ENCODE peak calls at places on chromosomes 12 and 14, in five cellular contexts. One of them, this sample, is unnamed.

GRCh38 chr14:65431245-65431644 is 18.7 kb downstream of the FUT8 start:
- DNase-seq in HEK293T: no peak
- DNase-seq in GM12878: no peak
- DNase-seq in NT2/D1: no peak
- DNase-seq in HepG2: no peak
- DNase-seq in this sample: no peak

GRCh38 chr14:35384386-35385041 is 20.0 kb downstream of the NFKBIA start:
- DNase-seq in HEK293T: no peak
- DNase-seq in GM12878: no peak
- DNase-seq in NT2/D1: no peak
- DNase-seq in HepG2: peak; percentile 68
- DNase-seq in this sample: no peak

GRCh38 chr14:49959822-49960408 is 67.0 kb downstream of the ARF6 start:
- DNase-seq in HEK293T: no peak
- DNase-seq in GM12878: peak; percentile 76
- DNase-seq in NT2/D1: no peak
- DNase-seq in HepG2: no peak
- DNase-seq in this sample: no peak

GRCh38 chr12:89984846-89985245 is 276.2 kb upstream of the ATP2B1 start:
- DNase-seq in HEK293T: no peak
- DNase-seq in GM12878: no peak
- DNase-seq in NT2/D1: no peak
- DNase-seq in HepG2: no peak
- DNase-seq in this sample: no peak

GRCh38 chr12:119699199-119699765 is 31.3 kb downstream of the PRKAB1 start:
- DNase-seq in HEK293T: no peak
- DNase-seq in GM12878: no peak
- DNase-seq in NT2/D1: no peak
- DNase-seq in HepG2: no peak
- DNase-seq in this sample: no peak

GRCh38 chr12:60191676-60192359 is 596.0 kb downstream of the SLC16A7 start:
- DNase-seq in HEK293T: no peak
- DNase-seq in GM12878: no peak
- DNase-seq in NT2/D1: no peak
- DNase-seq in HepG2: no peak
- DNase-seq in this sample: no peak

GRCh38 chr12:132453361-132454133 is 36.4 kb upstream of the FBRSL1 start:
- DNase-seq in HEK293T: no peak
- DNase-seq in GM12878: no peak
- DNase-seq in NT2/D1: no peak
- DNase-seq in HepG2: no peak
- DNase-seq in this sample: no peak

GRCh38 chr14:51817326-51817725 is 43.1 kb upstream of the GNG2 start:
- DNase-seq in HEK293T: no peak
- DNase-seq in GM12878: no peak
- DNase-seq in NT2/D1: no peak
- DNase-seq in HepG2: no peak
- DNase-seq in this sample: no peak

GRCh38 chr12:131208425-131208824 is 254.7 kb downstream of the ADGRD1 start:
- DNase-seq in HEK293T: no peak
- DNase-seq in GM12878: no peak
- DNase-seq in NT2/D1: no peak
- DNase-seq in HepG2: no peak
- DNase-seq in this sample: no peak

GRCh38 chr12:81329088-81329487 is 251.2 kb downstream of the ACSS3 start:
- DNase-seq in HEK293T: peak; percentile 30
- DNase-seq in GM12878: no peak
- DNase-seq in NT2/D1: peak; percentile 30
- DNase-seq in HepG2: peak; percentile 42
- DNase-seq in this sample: peak; percentile 15

GRCh38 chr14:44149597-44149996 is 357.5 kb downstream of the FSCB start:
- DNase-seq in HEK293T: peak; percentile 44
- DNase-seq in GM12878: no peak
- DNase-seq in NT2/D1: peak; percentile 56
- DNase-seq in HepG2: peak; percentile 55
- DNase-seq in this sample: peak; percentile 74

GRCh38 chr14:75459099-75459741 is 31.4 kb downstream of the JDP2 start:
- DNase-seq in HEK293T: no peak
- DNase-seq in GM12878: no peak
- DNase-seq in NT2/D1: no peak
- DNase-seq in HepG2: no peak
- DNase-seq in this sample: no peak

GRCh38 chr14:31256534-31257243 is 49.1 kb upstream of the HECTD1 start:
- DNase-seq in HEK293T: no peak
- DNase-seq in GM12878: no peak
- DNase-seq in NT2/D1: no peak
- DNase-seq in HepG2: no peak
- DNase-seq in this sample: no peak

GRCh38 chr12:90977224-90977623 is 22.2 kb upstream of the CCER1 start:
- DNase-seq in HEK293T: no peak
- DNase-seq in GM12878: no peak
- DNase-seq in NT2/D1: no peak
- DNase-seq in HepG2: no peak
- DNase-seq in this sample: no peak

GRCh38 chr12:120144215-120144614 is 27.7 kb upstream of the RAB35 start:
- DNase-seq in HEK293T: no peak
- DNase-seq in GM12878: no peak
- DNase-seq in NT2/D1: no peak
- DNase-seq in HepG2: no peak
- DNase-seq in this sample: no peak

GRCh38 chr14:92753250-92753649 is 4.8 kb upstream of the LGMN start:
- DNase-seq in HEK293T: no peak
- DNase-seq in GM12878: no peak
- DNase-seq in NT2/D1: no peak
- DNase-seq in HepG2: no peak
- DNase-seq in this sample: no peak

GRCh38 chr14:39847191-39847590 is 415.0 kb upstream of the FBXO33 start:
- DNase-seq in HEK293T: no peak
- DNase-seq in GM12878: no peak
- DNase-seq in NT2/D1: no peak
- DNase-seq in HepG2: no peak
- DNase-seq in this sample: no peak

GRCh38 chr14:51939211-51939705 is 50.1 kb upstream of the RTRAF start:
- DNase-seq in HEK293T: no peak
- DNase-seq in GM12878: no peak
- DNase-seq in NT2/D1: no peak
- DNase-seq in HepG2: no peak
- DNase-seq in this sample: no peak

GRCh38 chr12:7542813-7543212 is 39.2 kb upstream of the CD163 start:
- DNase-seq in HEK293T: no peak
- DNase-seq in GM12878: no peak
- DNase-seq in NT2/D1: no peak
- DNase-seq in HepG2: no peak
- DNase-seq in this sample: no peak

GRCh38 chr12:30827406-30828055 is 72.8 kb upstream of the CAPRIN2 start:
- DNase-seq in HEK293T: no peak
- DNase-seq in GM12878: no peak
- DNase-seq in NT2/D1: no peak
- DNase-seq in HepG2: no peak
- DNase-seq in this sample: peak; percentile 24

GRCh38 chr12:6639151-6639773 is 3.5 kb upstream of the LPAR5 start:
- DNase-seq in HEK293T: no peak
- DNase-seq in GM12878: no peak
- DNase-seq in NT2/D1: no peak
- DNase-seq in HepG2: no peak
- DNase-seq in this sample: no peak

GRCh38 chr14:90759370-90760054 is 56.7 kb downstream of the TTC7B start:
- DNase-seq in HEK293T: no peak
- DNase-seq in GM12878: no peak
- DNase-seq in NT2/D1: no peak
- DNase-seq in HepG2: no peak
- DNase-seq in this sample: peak; percentile 36

GRCh38 chr14:98949506-98950135 is 322.4 kb downstream of the BCL11B start:
- DNase-seq in HEK293T: no peak
- DNase-seq in GM12878: no peak
- DNase-seq in NT2/D1: no peak
- DNase-seq in HepG2: no peak
- DNase-seq in this sample: no peak

GRCh38 chr14:75978249-75978731 is 3.5 kb downstream of the TGFB3 start:
- DNase-seq in HEK293T: no peak
- DNase-seq in GM12878: no peak
- DNase-seq in NT2/D1: no peak
- DNase-seq in HepG2: no peak
- DNase-seq in this sample: no peak

GRCh38 chr14:24051789-24052655 is at the start of gene CARMIL3:
- DNase-seq in HEK293T: peak; percentile 77
- DNase-seq in GM12878: no peak
- DNase-seq in NT2/D1: no peak
- DNase-seq in HepG2: peak; percentile 56
- DNase-seq in this sample: no peak

GRCh38 chr14:66206554-66206953 is 279.6 kb upstream of the CCDC196 start:
- DNase-seq in HEK293T: no peak
- DNase-seq in GM12878: no peak
- DNase-seq in NT2/D1: no peak
- DNase-seq in HepG2: no peak
- DNase-seq in this sample: no peak

DNA sequence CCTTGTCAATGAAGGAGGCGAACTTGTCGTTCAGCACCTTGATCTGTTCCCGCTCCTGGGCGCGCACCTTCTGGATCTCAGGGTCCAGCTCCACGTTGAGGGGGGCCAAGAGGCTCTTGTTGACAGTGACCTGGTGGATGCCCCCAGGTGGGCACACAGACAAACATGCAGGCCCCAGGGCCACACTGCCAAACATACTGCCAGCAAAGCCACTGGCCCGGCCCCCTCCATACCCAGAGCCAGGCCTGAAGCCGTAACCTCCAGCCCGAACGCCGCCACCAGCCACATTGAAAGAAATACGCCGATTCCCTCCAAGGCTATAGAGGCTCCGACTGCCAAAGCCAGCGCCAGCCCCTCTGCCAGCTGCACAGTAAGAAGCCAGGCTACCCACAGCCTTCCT is 337 bp downstream of the KRT74 start:
- DNase-seq in HEK293T: no peak
- DNase-seq in GM12878: no peak
- DNase-seq in NT2/D1: no peak
- DNase-seq in HepG2: no peak
- DNase-seq in this sample: no peak
- TF ChIP-seq SUZ12 in HEK293T: no peak
- TF ChIP-seq SUZ12 in GM12878: no peak
- TF ChIP-seq SUZ12 in NT2/D1: no peak
- TF ChIP-seq SUZ12 in HepG2: no peak
- TF ChIP-seq SUZ12 in this sample: no peak

GRCh38 chr14:86774916-86775315 is 1218.1 kb downstream of the GALC start:
- DNase-seq in HEK293T: no peak
- DNase-seq in GM12878: no peak
- DNase-seq in NT2/D1: no peak
- DNase-seq in HepG2: no peak
- DNase-seq in this sample: no peak

GRCh38 chr14:86780461-86780860 is 1212.5 kb downstream of the GALC start:
- DNase-seq in HEK293T: no peak
- DNase-seq in GM12878: no peak
- DNase-seq in NT2/D1: no peak
- DNase-seq in HepG2: no peak
- DNase-seq in this sample: no peak

GRCh38 chr14:86779416-86779815 is 1213.6 kb downstream of the GALC start:
- DNase-seq in HEK293T: no peak
- DNase-seq in GM12878: no peak
- DNase-seq in NT2/D1: no peak
- DNase-seq in HepG2: no peak
- DNase-seq in this sample: no peak

GRCh38 chr14:86781111-86781510 is 1211.9 kb downstream of the GALC start:
- DNase-seq in HEK293T: no peak
- DNase-seq in GM12878: no peak
- DNase-seq in NT2/D1: no peak
- DNase-seq in HepG2: peak; percentile 35
- DNase-seq in this sample: no peak

DNA sequence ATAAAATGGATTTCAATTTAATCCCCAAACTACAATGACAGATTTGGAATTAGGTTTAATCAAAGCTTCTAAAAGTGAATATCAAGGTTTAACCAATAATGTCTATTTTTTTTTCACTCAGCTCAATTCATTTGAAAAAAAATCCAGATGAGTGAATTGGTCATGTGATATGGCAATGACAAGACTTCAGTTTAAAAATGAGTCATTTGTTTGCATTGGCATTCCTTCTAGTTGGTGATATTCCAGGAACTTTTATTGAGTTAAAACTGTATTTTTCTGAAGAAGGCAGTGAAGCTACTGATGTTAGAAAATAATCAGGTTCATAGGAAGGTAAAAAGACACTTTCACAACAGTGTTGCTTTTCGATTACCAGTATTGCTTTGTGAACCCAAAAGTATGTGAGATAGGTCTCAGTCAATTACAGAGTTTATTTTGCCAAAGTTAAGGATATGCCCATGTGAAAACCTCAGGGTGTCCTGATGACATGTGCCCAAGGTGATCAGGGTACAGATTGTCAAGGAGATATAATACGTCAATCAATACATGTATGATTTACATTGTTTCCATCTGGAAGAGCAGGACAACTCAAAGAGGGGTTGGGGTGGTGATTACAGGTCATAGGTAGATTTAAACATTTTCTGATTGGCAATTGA is 1214.9 kb downstream of the GALC start:
- DNase-seq in HEK293T: no peak
- DNase-seq in GM12878: no peak
- DNase-seq in NT2/D1: no peak
- DNase-seq in HepG2: peak; percentile 60
- DNase-seq in this sample: no peak
- TF ChIP-seq SUZ12 in HEK293T: no peak
- TF ChIP-seq SUZ12 in GM12878: no peak
- TF ChIP-seq SUZ12 in NT2/D1: no peak
- TF ChIP-seq SUZ12 in HepG2: no peak
- TF ChIP-seq SUZ12 in this sample: no peak

DNA sequence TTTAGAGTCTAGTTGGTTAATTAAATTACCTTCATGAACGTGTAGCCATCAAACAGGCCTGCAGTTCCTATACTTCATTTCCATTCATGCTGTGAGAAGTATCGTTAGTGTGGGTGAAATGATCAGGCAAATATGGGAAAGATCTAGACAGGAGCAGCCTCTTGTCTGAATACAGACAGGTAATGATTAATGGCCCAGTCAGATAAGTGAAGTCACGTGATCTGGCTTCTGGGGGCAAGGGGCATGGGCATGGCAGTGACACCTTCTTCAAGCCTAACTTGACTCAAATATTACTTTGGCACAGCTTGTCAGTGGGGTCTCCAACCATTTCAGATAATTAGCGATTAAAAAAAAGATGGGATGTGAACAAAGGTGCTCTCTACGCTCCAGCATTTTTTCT is 17.9 kb downstream of the GUCY2C start:
- DNase-seq in HEK293T: no peak
- DNase-seq in GM12878: no peak
- DNase-seq in NT2/D1: no peak
- DNase-seq in HepG2: no peak
- DNase-seq in this sample: no peak
- TF ChIP-seq SUZ12 in HEK293T: no peak
- TF ChIP-seq SUZ12 in GM12878: no peak
- TF ChIP-seq SUZ12 in NT2/D1: no peak
- TF ChIP-seq SUZ12 in HepG2: no peak
- TF ChIP-seq SUZ12 in this sample: no peak

DNA sequence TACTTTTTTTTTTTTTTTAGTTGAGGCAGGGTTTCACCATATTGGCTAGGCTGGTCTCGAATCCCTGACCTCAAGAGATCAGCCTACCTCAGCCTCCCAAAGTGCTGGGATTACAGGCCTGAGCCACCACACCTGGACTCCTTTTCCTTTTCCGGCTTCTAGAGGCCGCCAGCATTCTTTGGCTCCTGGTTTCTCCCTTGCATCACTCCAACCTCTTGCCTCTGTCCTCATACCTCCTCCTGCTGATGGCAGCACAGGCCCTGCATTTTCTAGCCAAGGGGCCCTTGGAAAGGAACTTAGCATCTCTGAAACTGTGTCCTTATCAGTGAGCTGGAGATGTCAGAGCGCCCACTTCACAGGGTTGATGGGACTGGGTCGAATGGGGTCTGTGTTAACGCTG is 53.3 kb downstream of the MAP1LC3B2 start:
- DNase-seq in HEK293T: no peak
- DNase-seq in GM12878: no peak
- DNase-seq in NT2/D1: no peak
- DNase-seq in HepG2: no peak
- DNase-seq in this sample: no peak
- TF ChIP-seq SUZ12 in HEK293T: no peak
- TF ChIP-seq SUZ12 in GM12878: no peak
- TF ChIP-seq SUZ12 in NT2/D1: no peak
- TF ChIP-seq SUZ12 in HepG2: no peak
- TF ChIP-seq SUZ12 in this sample: no peak